ENCODE peak calls at places on chromosomes 16 and 17, in five cellular contexts. A is AG04450; I is Caki2; Q is midbrain; S is activated T-helper 1 cell treated with anti-CD3 and anti-CD28 coated beads, Interleukin-12 subunit alpha, Interleukin-12 subunit beta, Interleukin-2, Interleukin-4 antibody, amounts not matched to agents 30 ng/mL and 10 ng/mL and 1 ng/mL, durations not matched to agents 14 hours and 24 hours and 36 hours. D is an unnamed sample.

GRCh38 chr16:51665599-51665998 is 514.5 kb upstream of the SALL1 start:
- DNase-seq in A (no peak), I (no peak), Q (no peak), S (no peak), D (no peak)

GRCh38 chr17:17433260-17433659 is 43.5 kb upstream of the MED9 start:
- DNase-seq in A (no peak), I (no peak), Q (no peak), S (no peak), D (peak; percentile 92)

GRCh38 chr17:37826497-37827115 is 81.7 kb upstream of the HNF1B start:
- DNase-seq in A (no peak), I (no peak), Q (peak; percentile 9), S (no peak), D (no peak)

GRCh38 chr17:45312477-45313418 is 4.1 kb downstream of the MAP3K14 start:
- DNase-seq in A (no peak), I (no peak), Q (no peak), S (no peak), D (no peak)

GRCh38 chr17:48175692-48176450 is 68.3 kb downstream of the SNX11 start:
- DNase-seq in A (no peak), I (no peak), Q (no peak), S (no peak), D (no peak)

GRCh38 chr16:46862555-46863447 is 21.4 kb upstream of the GPT2 start:
- DNase-seq in A (no peak), I (no peak), Q (no peak), S (no peak), D (no peak)

GRCh38 chr17:50565559-50566350 is 5.2 kb downstream of the CACNA1G start:
- DNase-seq in A (no peak), I (peak; percentile 59), Q (peak; percentile 42), S (no peak), D (peak; percentile 29)

GRCh38 chr17:13953871-13954270 is 115.4 kb upstream of the COX10 start:
- DNase-seq in A (no peak), I (no peak), Q (no peak), S (no peak), D (no peak)

GRCh38 chr16:58049697-58050185 is 24.2 kb downstream of the MMP15 start:
- DNase-seq in A (no peak), I (no peak), Q (no peak), S (no peak), D (no peak)

GRCh38 chr17:77694391-77695363 is 263.8 kb upstream of the TNRC6C start:
- DNase-seq in A (no peak), I (no peak), Q (no peak), S (no peak), D (no peak)

GRCh38 chr17:81365601-81366585 is 29.4 kb upstream of the BAHCC1 start:
- DNase-seq in A (no peak), I (peak; percentile 93), Q (no peak), S (no peak), D (peak; percentile 97)

GRCh38 chr17:79657036-79657435 is 46.2 kb upstream of the RBFOX3 start:
- DNase-seq in A (no peak), I (no peak), Q (no peak), S (no peak), D (no peak)

GRCh38 chr17:49998836-49999511 is 4.0 kb upstream of the DLX3 start:
- DNase-seq in A (no peak), I (no peak), Q (no peak), S (no peak), D (no peak)

GRCh38 chr17:11309850-11310249 is 68.8 kb downstream of the SHISA6 start:
- DNase-seq in A (no peak), I (no peak), Q (no peak), S (no peak), D (no peak)

GRCh38 chr17:7046127-7046724 is 2.3 kb upstream of the SLC16A11 start:
- DNase-seq in A (no peak), I (no peak), Q (no peak), S (no peak), D (no peak)

GRCh38 chr17:33987162-33987561 is 267.9 kb upstream of the CCL2 start:
- DNase-seq in A (no peak), I (no peak), Q (no peak), S (no peak), D (no peak)

GRCh38 chr17:32569171-32570080 is 82.6 kb downstream of the CDK5R1 start:
- DNase-seq in A (no peak), I (no peak), Q (no peak), S (no peak), D (peak; percentile 43)

D was measured in renal cortical epithelial cell.